ENCODE peak calls at places on chromosomes 11 and 22, in five cellular contexts. J is ELR, L is endothelial cell, H is NCI-H748 treated with DMSO at 0.1 percent for 48 hours, N is fibroblast of the aortic adventitia. Q is an unnamed sample.

GRCh38 chr11:67024410-67024809 is 1.5 kb downstream of the SYT12 start:
- DNase-seq in H (no peak), J (no peak), L (no peak), N (no peak), Q (peak; percentile 63)

GRCh38 chr11:64266339-64266738 is 15.0 kb downstream of the PLCB3 start:
- DNase-seq in L (no peak), H (no peak), J (peak; percentile 88), N (no peak), Q (no peak)

GRCh38 chr11:110093407-110094297 is 460 bp downstream of the ZC3H12C start:
- DNase-seq in H (peak; percentile 5), L (peak; percentile 46), J (peak; percentile 74), N (peak; percentile 75), Q (peak; percentile 27)

GRCh38 chr11:94837317-94837716 is 69.2 kb downstream of the AMOTL1 start:
- DNase-seq in N (peak; percentile 63), H (no peak), J (no peak), L (no peak), Q (no peak)

GRCh38 chr22:48306284-48306683 is 1521.4 kb downstream of the BRD1 start:
- DNase-seq in J (no peak), N (no peak), L (no peak), H (no peak), Q (no peak)

GRCh38 chr11:61611309-61611708 is 30.4 kb upstream of the SYT7 start:
- DNase-seq in N (no peak), J (no peak), H (no peak), L (no peak), Q (no peak)

GRCh38 chr11:69912911-69913451 is 93.8 kb upstream of the FGF3 start:
- DNase-seq in J (peak; percentile 37), H (no peak), L (no peak), N (peak; percentile 15), Q (peak; percentile 16)

GRCh38 chr11:80722616-80723015 is 1281.8 kb upstream of the TENM4 start:
- DNase-seq in J (no peak), N (no peak), H (no peak), L (no peak), Q (no peak)

GRCh38 chr11:1832989-1833365 is 1.8 kb upstream of the SYT8 start:
- DNase-seq in L (no peak), H (no peak), J (no peak), N (no peak), Q (no peak)

GRCh38 chr22:21641417-21641794 is 696 bp upstream of the SDF2L1 start:
- DNase-seq in L (peak; percentile 59), N (peak; percentile 61), J (peak; percentile 72), H (peak; percentile 7), Q (no peak)

GRCh38 chr11:70522613-70523311 is 124.4 kb downstream of the CTTN start:
- DNase-seq in L (no peak), J (no peak), H (peak; percentile 70), N (no peak), Q (no peak)

GRCh38 chr22:21764038-21764804 is 28.6 kb upstream of the YPEL1 start:
- DNase-seq in L (no peak), H (no peak), N (no peak), J (no peak), Q (peak; percentile 37)

GRCh38 chr22:32354360-32355351 is 3.0 kb upstream of the RFPL3 start:
- DNase-seq in J (peak; percentile 62), N (peak; percentile 37), L (no peak), H (no peak), Q (no peak)

GRCh38 chr11:125948278-125949051 is 2.6 kb downstream of the VSIG10L2 start:
- DNase-seq in H (no peak), J (no peak), N (peak; percentile 9), L (no peak), Q (no peak)

GRCh38 chr22:46393791-46394333 is 58.3 kb downstream of the TRMU start:
- DNase-seq in L (no peak), J (no peak), H (no peak), N (no peak), Q (no peak)

GRCh38 chr11:111542606-111543275 is 2.2 kb downstream of the LAYN start:
- DNase-seq in J (no peak), H (no peak), N (no peak), L (no peak), Q (no peak)

GRCh38 chr11:86218125-86219081 is 26.1 kb upstream of the EED start:
- DNase-seq in J (peak; percentile 85), N (peak; percentile 87), L (peak; percentile 72), H (peak; percentile 36), Q (peak; percentile 76)

GRCh38 chr11:104547996-104548661 is 350.1 kb downstream of the CASP12 start:
- DNase-seq in L (no peak), H (no peak), J (peak; percentile 50), N (no peak), Q (no peak)

GRCh38 chr11:134537941-134538340 is 125.9 kb upstream of the B3GAT1 start:
- DNase-seq in L (no peak), N (no peak), J (no peak), H (no peak), Q (no peak)

GRCh38 chr11:30488304-30488998 is 97.7 kb downstream of the MPPED2 start:
- DNase-seq in J (no peak), L (no peak), H (peak; percentile 91), N (peak; percentile 28), Q (no peak)

GRCh38 chr22:26737262-26737661 is 79.9 kb downstream of the MIAT start:
- DNase-seq in J (no peak), H (no peak), L (no peak), N (no peak), Q (no peak)

GRCh38 chr11:17556999-17557398 is 9.9 kb downstream of the OTOG start:
- DNase-seq in L (no peak), H (no peak), J (no peak), N (no peak), Q (no peak)

GRCh38 chr11:123054301-123055065 is 7.5 kb downstream of the HSPA8 start:
- DNase-seq in L (peak; percentile 23), J (peak; percentile 87), H (peak; percentile 67), N (peak; percentile 80), Q (peak; percentile 39)

GRCh38 chr11:117657801-117658200 is 139.2 kb downstream of the DSCAML1 start:
- DNase-seq in H (no peak), N (no peak), J (no peak), L (no peak), Q (no peak)

GRCh38 chr22:23895599-23896144 is 1.5 kb downstream of the MIF start:
- DNase-seq in L (no peak), J (no peak), H (no peak), N (no peak), Q (no peak)

GRCh38 chr22:49904040-49904369 is 14.2 kb downstream of the ALG12 start:
- DNase-seq in N (no peak), L (no peak), J (no peak), H (no peak), Q (no peak)

GRCh38 chr11:8371516-8371884 is 107.8 kb upstream of the LMO1 start:
- DNase-seq in L (no peak), H (no peak), N (no peak), J (no peak), Q (no peak)

GRCh38 chr11:117837070-117837776 is 12.7 kb upstream of the FXYD2 start:
- DNase-seq in N (no peak), J (no peak), L (no peak), H (no peak), Q (no peak)

GRCh38 chr11:77217156-77217555 is 84.3 kb downstream of the GDPD4 start:
- DNase-seq in H (no peak), L (no peak), N (no peak), J (no peak), Q (no peak)

GRCh38 chr11:130403967-130404366 is 24.4 kb downstream of the ADAMTS8 start:
- DNase-seq in H (no peak), N (no peak), J (no peak), L (no peak), Q (no peak)

GRCh38 chr22:38756631-38757463 is 1.0 kb upstream of the SUN2 start:
- DNase-seq in L (no peak), N (no peak), H (no peak), J (no peak), Q (peak; percentile 43)

GRCh38 chr11:33646629-33647028 is 54.0 kb downstream of the C11orf91 start:
- DNase-seq in N (no peak), H (no peak), J (no peak), L (no peak), Q (no peak)

GRCh38 chr22:48496226-48496845 is 1331.3 kb downstream of the BRD1 start:
- DNase-seq in H (no peak), L (no peak), J (no peak), N (no peak), Q (no peak)